ENCODE peak calls at places on chromosomes 6 and 20, in four cellular contexts. G is psoas muscle, P is Panc1, J is neural crest cell. S is an unnamed sample.

GRCh38 chr6:10429638-10430427 is 15.0 kb upstream of the TFAP2A start:
- DNase-seq in G (no peak), P (no peak), J (no peak), S (no peak)

GRCh38 chr20:4465855-4466545 is 255.7 kb upstream of the PRND start:
- DNase-seq in G (no peak), P (no peak), J (no peak), S (no peak)

GRCh38 chr6:52176550-52176949 is 9.6 kb upstream of the IL17A start:
- DNase-seq in G (no peak), P (no peak), J (no peak), S (no peak)

GRCh38 chr6:158152659-158153058 is 15.4 kb downstream of the SERAC1 start:
- DNase-seq in G (no peak), P (no peak), J (no peak), S (no peak)

GRCh38 chr20:20271277-20271676 is 96.6 kb upstream of the INSM1 start:
- DNase-seq in G (no peak), P (no peak), J (no peak), S (no peak)

GRCh38 chr6:85004283-85005010 is 240.0 kb upstream of the TBX18 start:
- DNase-seq in G (no peak), P (no peak), J (no peak), S (no peak)

GRCh38 chr6:122758927-122759334 is 20.6 kb upstream of the FABP7 start:
- DNase-seq in G (no peak), P (no peak), J (no peak), S (no peak)

GRCh38 chr6:133890941-133891813 is 2.3 kb downstream of the TCF21 start:
- DNase-seq in G (peak; percentile 34), P (no peak), J (peak; percentile 35), S (no peak)

GRCh38 chr6:36154286-36154685 is 24.0 kb downstream of the MAPK13 start:
- DNase-seq in G (no peak), P (no peak), J (no peak), S (no peak)

GRCh38 chr20:40506567-40506966 is 182.5 kb downstream of the MAFB start:
- DNase-seq in G (peak; percentile 93), P (no peak), J (no peak), S (no peak)

GRCh38 chr20:47667531-47668312 is 117.6 kb downstream of the SULF2 start:
- DNase-seq in G (no peak), P (no peak), J (no peak), S (no peak)

GRCh38 chr6:109237082-109237985 is 142.0 kb downstream of the CEP57L1 start:
- DNase-seq in G (no peak), P (no peak), J (no peak), S (no peak)

GRCh38 chr6:5112065-5112799 is 27.1 kb downstream of the PPP1R3G start:
- DNase-seq in G (no peak), P (no peak), J (no peak), S (no peak)

GRCh38 chr20:49501917-49502316 is 19.4 kb upstream of the KCNB1 start:
- DNase-seq in G (no peak), P (no peak), J (no peak), S (no peak)

GRCh38 chr20:18543932-18544331 is 23.3 kb upstream of the SMIM26 start:
- DNase-seq in G (no peak), P (no peak), J (no peak), S (no peak)

GRCh38 chr6:49550413-49551125 is at the start of gene C6orf141:
- DNase-seq in G (no peak), P (no peak), J (peak; percentile 30), S (no peak)

GRCh38 chr6:49546371-49546770 is 4.1 kb upstream of the C6orf141 start:
- DNase-seq in G (no peak), P (no peak), J (no peak), S (no peak)

GRCh38 chr6:49549691-49550412 is 616 bp upstream of the C6orf141 start:
- DNase-seq in G (no peak), P (no peak), J (no peak), S (no peak)

GRCh38 chr6:49551126-49551865 is 828 bp downstream of the C6orf141 start:
- DNase-seq in G (no peak), P (no peak), J (peak; percentile 3), S (no peak)

GRCh38 chr6:49548613-49549304 is 1.7 kb upstream of the C6orf141 start:
- DNase-seq in G (no peak), P (no peak), J (no peak), S (no peak)
- TF ChIP-seq CTCF in G (no peak), P (peak; percentile 41), J (no peak), S (no peak)

DNA sequence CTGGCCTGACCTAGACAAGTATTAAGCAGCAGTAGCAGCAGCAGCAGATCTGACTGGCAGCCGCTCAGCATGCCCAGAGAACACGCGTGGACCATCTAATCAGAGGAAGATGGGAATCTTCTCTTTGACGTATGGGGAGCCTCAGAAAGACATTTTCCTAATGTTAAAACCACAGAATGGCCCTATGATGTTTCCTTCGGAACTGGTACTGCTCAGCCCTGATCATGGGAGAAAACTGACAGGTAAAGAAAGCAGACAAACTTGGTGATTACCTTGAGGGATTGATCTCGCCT is 6.2 kb downstream of the PSMA7 start:
- DNase-seq in G (no peak), P (no peak), J (no peak), S (no peak)
- TF ChIP-seq CTCF in G (no peak), P (no peak), J (peak; percentile 8), S (no peak)

GRCh38 chr20:42018979-42019378 is 400.8 kb upstream of the CHD6 start:
- DNase-seq in G (no peak), P (no peak), J (no peak), S (no peak)
- TF ChIP-seq CTCF in G (no peak), P (peak; percentile 33), J (peak; percentile 38), S (no peak)

DNA sequence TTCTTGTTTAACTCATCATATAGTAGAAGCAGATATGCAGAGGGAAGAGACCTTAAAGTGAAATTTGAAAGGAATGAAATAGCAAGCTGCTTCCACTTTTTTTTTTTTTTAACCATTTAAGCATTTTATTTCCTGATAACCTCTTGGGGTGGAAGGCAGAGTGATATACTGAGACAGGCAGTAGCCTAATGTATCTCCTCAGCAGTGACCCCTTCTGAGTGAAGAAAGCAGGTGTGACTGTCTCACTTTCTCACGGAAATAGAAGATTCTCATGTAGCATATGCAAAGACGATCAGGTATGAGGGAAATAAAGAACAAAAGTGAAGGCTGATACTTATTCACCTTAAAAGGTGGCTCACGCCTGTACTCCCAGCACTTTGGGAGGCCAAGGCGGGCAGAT is 187.1 kb upstream of the STXBP5 start:
- DNase-seq in G (no peak), P (no peak), J (no peak), S (no peak)
- TF ChIP-seq CTCF in G (no peak), P (no peak), J (no peak), S (no peak)